ENCODE peak calls at places on chromosome X, in ten cellular contexts. T, Z, U, Y, A, Q, P, L, N and J are unnamed samples.

GRCh38 chrX:57178605-57179004 is 41.4 kb upstream of the SPIN2A start:
- DNase-seq in U (no peak), N (no peak), T (no peak), A (no peak), L (no peak), Z (no peak), Q (no peak), Y (no peak), P (no peak), J (no peak)

GRCh38 chrX:37871626-37872302 is 24.4 kb upstream of the DYNLT3 start:
- DNase-seq in Q (peak; percentile 31), L (no peak), Z (no peak), U (no peak), P (peak; percentile 82), A (peak; percentile 65), T (no peak), N (no peak), Y (no peak), J (peak; percentile 61)

GRCh38 chrX:81286075-81286474 is 84.2 kb downstream of the SH3BGRL start:
- DNase-seq in Y (no peak), N (no peak), P (no peak), Q (no peak), U (no peak), L (no peak), A (no peak), Z (no peak), T (no peak), J (no peak)

GRCh38 chrX:40132751-40133150 is 35.0 kb upstream of the BCOR start:
- DNase-seq in L (no peak), N (no peak), U (peak; percentile 80), Y (no peak), Z (no peak), Q (no peak), A (peak; percentile 89), P (peak; percentile 76), T (no peak), J (peak; percentile 28)

GRCh38 chrX:130529531-130529930 is 127.7 kb downstream of the RBMX2 start:
- DNase-seq in N (no peak), L (no peak), T (no peak), Q (no peak), U (no peak), Z (no peak), P (no peak), Y (no peak), A (no peak), J (no peak)

GRCh38 chrX:133297284-133297683 is 79.1 kb upstream of the TFDP3 start:
- DNase-seq in N (no peak), A (no peak), Q (no peak), P (peak; percentile 58), L (no peak), Y (no peak), Z (no peak), U (no peak), T (no peak), J (peak; percentile 29)

GRCh38 chrX:48520976-48521352 is 644 bp upstream of the EBP start:
- DNase-seq in A (no peak), Q (peak; percentile 25), Y (no peak), Z (no peak), N (no peak), L (no peak), U (no peak), T (no peak), P (no peak), J (no peak)

GRCh38 chrX:76183289-76184057 is 10.6 kb downstream of the PBDC1 start:
- DNase-seq in U (no peak), N (no peak), A (no peak), T (no peak), Q (no peak), Z (no peak), L (no peak), P (peak; percentile 63), Y (no peak), J (no peak)

GRCh38 chrX:130896816-130897508 is 6.0 kb downstream of the ENOX2 start:
- DNase-seq in U (no peak), Q (no peak), L (no peak), A (no peak), Z (no peak), T (no peak), Y (no peak), N (no peak), P (no peak), J (no peak)

GRCh38 chrX:152601848-152602616 is 35.7 kb upstream of the GABRQ start:
- DNase-seq in Y (no peak), T (no peak), N (no peak), L (no peak), Z (no peak), Q (peak; percentile 22), P (peak; percentile 6), U (no peak), A (no peak), J (peak; percentile 2)

GRCh38 chrX:139801397-139801813 is 93.4 kb upstream of the MCF2 start:
- DNase-seq in Y (no peak), N (no peak), Z (no peak), P (no peak), T (no peak), A (no peak), L (no peak), U (no peak), Q (no peak), J (no peak)

GRCh38 chrX:68832101-68832416 is 3.2 kb downstream of the EFNB1 start:
- DNase-seq in Y (peak; percentile 84), T (no peak), N (peak; percentile 64), P (peak; percentile 58), A (peak; percentile 65), U (no peak), Z (no peak), Q (no peak), L (no peak), J (no peak)

GRCh38 chrX:55326985-55327384 is 62.3 kb upstream of the PAGE3 start:
- DNase-seq in Q (no peak), P (no peak), N (no peak), Y (no peak), Z (no peak), U (no peak), L (no peak), A (no peak), T (no peak), J (no peak)

GRCh38 chrX:49257846-49258748 is 6.4 kb downstream of the FOXP3 start:
- DNase-seq in Z (no peak), U (no peak), Q (no peak), Y (no peak), L (no peak), N (no peak), P (no peak), T (no peak), A (no peak), J (no peak)

GRCh38 chrX:129638917-129639316 is 15.8 kb downstream of the APLN start:
- DNase-seq in T (no peak), P (no peak), Z (no peak), L (no peak), U (no peak), A (no peak), Y (no peak), Q (no peak), N (no peak), J (no peak)

GRCh38 chrX:77564824-77565223 is 117.6 kb downstream of the FGF16 start:
- DNase-seq in Z (no peak), N (no peak), P (peak; percentile 6), Y (no peak), A (no peak), Q (no peak), T (no peak), U (no peak), L (no peak), J (no peak)

GRCh38 chrX:39953027-39953426 is 144.7 kb downstream of the BCOR start:
- DNase-seq in L (no peak), U (no peak), Q (no peak), N (no peak), Z (no peak), P (no peak), A (no peak), T (no peak), Y (no peak), J (no peak)

GRCh38 chrX:17414839-17415238 is 39.8 kb downstream of the NHS start:
- DNase-seq in A (peak; percentile 27), Q (peak; percentile 17), Y (no peak), L (no peak), N (peak; percentile 43), T (no peak), U (peak; percentile 52), Z (no peak), P (no peak), J (no peak)

GRCh38 chrX:14832591-14832990 is 40.3 kb downstream of the FANCB start:
- DNase-seq in L (no peak), Q (no peak), Y (no peak), Z (no peak), N (no peak), A (no peak), T (no peak), U (no peak), P (no peak), J (no peak)

GRCh38 chrX:154373340-154374306 is 811 bp downstream of the FLNA start:
- DNase-seq in P (peak; percentile 81), T (peak; percentile 78), Q (peak; percentile 60), N (peak; percentile 75), A (peak; percentile 59), Y (no peak), U (peak; percentile 84), L (no peak), Z (no peak), J (peak; percentile 80)